ENCODE peak calls at places on chromosomes 12 and 14, in eight cellular contexts. One of them, this sample, is unnamed.

GRCh38 chr12:52385226-52385702 is at the start of gene KRT84:
- DNase-seq in Panc1: no peak
- DNase-seq in CD8-positive, alpha-beta memory T cell: no peak
- DNase-seq in psoas muscle: no peak
- DNase-seq in GM23248: no peak
- DNase-seq in substantia nigra: no peak
- DNase-seq in CD8-positive, alpha-beta T cell: no peak
- DNase-seq in adrenal gland: no peak
- DNase-seq in this sample: no peak

GRCh38 chr14:41873379-41874034 is 266.8 kb downstream of the LRFN5 start:
- DNase-seq in psoas muscle: no peak
- DNase-seq in adrenal gland: no peak
- DNase-seq in Panc1: no peak
- DNase-seq in GM23248: peak
- DNase-seq in substantia nigra: no peak
- DNase-seq in CD8-positive, alpha-beta memory T cell: no peak
- DNase-seq in CD8-positive, alpha-beta T cell: no peak
- DNase-seq in this sample: no peak

GRCh38 chr12:130879781-130880389 is 8.0 kb downstream of the RAN start:
- DNase-seq in GM23248: peak
- DNase-seq in adrenal gland: no peak
- DNase-seq in Panc1: no peak
- DNase-seq in CD8-positive, alpha-beta T cell: no peak
- DNase-seq in CD8-positive, alpha-beta memory T cell: no peak
- DNase-seq in psoas muscle: no peak
- DNase-seq in substantia nigra: no peak
- DNase-seq in this sample: no peak

GRCh38 chr14:28323951-28324741 is 442.4 kb upstream of the FOXG1 start:
- DNase-seq in GM23248: no peak
- DNase-seq in Panc1: no peak
- DNase-seq in CD8-positive, alpha-beta T cell: no peak
- DNase-seq in adrenal gland: no peak
- DNase-seq in substantia nigra: no peak
- DNase-seq in psoas muscle: no peak
- DNase-seq in CD8-positive, alpha-beta memory T cell: no peak
- DNase-seq in this sample: no peak

GRCh38 chr12:71938728-71939385 is at the start of gene TPH2:
- DNase-seq in psoas muscle: peak
- DNase-seq in substantia nigra: no peak
- DNase-seq in GM23248: peak
- DNase-seq in CD8-positive, alpha-beta T cell: peak
- DNase-seq in Panc1: no peak
- DNase-seq in adrenal gland: peak
- DNase-seq in CD8-positive, alpha-beta memory T cell: peak
- DNase-seq in this sample: peak

GRCh38 chr12:123064356-123064755 is 83.9 kb downstream of the ARL6IP4 start:
- DNase-seq in Panc1: no peak
- DNase-seq in CD8-positive, alpha-beta T cell: no peak
- DNase-seq in adrenal gland: peak
- DNase-seq in GM23248: no peak
- DNase-seq in psoas muscle: peak
- DNase-seq in substantia nigra: peak
- DNase-seq in CD8-positive, alpha-beta memory T cell: no peak
- DNase-seq in this sample: no peak

GRCh38 chr12:55057466-55057865 is 37.7 kb downstream of the NEUROD4 start:
- DNase-seq in psoas muscle: no peak
- DNase-seq in CD8-positive, alpha-beta memory T cell: no peak
- DNase-seq in GM23248: no peak
- DNase-seq in adrenal gland: no peak
- DNase-seq in substantia nigra: no peak
- DNase-seq in Panc1: no peak
- DNase-seq in CD8-positive, alpha-beta T cell: no peak
- DNase-seq in this sample: no peak

GRCh38 chr12:88309546-88309945 is 167.4 kb downstream of the TMTC3 start:
- DNase-seq in GM23248: peak
- DNase-seq in CD8-positive, alpha-beta T cell: no peak
- DNase-seq in psoas muscle: no peak
- DNase-seq in CD8-positive, alpha-beta memory T cell: no peak
- DNase-seq in Panc1: no peak
- DNase-seq in adrenal gland: no peak
- DNase-seq in substantia nigra: no peak
- DNase-seq in this sample: no peak

GRCh38 chr14:50944647-50945413 is 547 bp upstream of the PYGL start:
- DNase-seq in Panc1: no peak
- DNase-seq in adrenal gland: peak
- DNase-seq in GM23248: peak
- DNase-seq in substantia nigra: no peak
- DNase-seq in CD8-positive, alpha-beta T cell: no peak
- DNase-seq in psoas muscle: peak
- DNase-seq in CD8-positive, alpha-beta memory T cell: no peak
- DNase-seq in this sample: no peak

GRCh38 chr14:104800600-104801283 is at the start of gene ZBTB42:
- DNase-seq in Panc1: no peak
- DNase-seq in adrenal gland: peak
- DNase-seq in GM23248: peak
- DNase-seq in substantia nigra: no peak
- DNase-seq in CD8-positive, alpha-beta memory T cell: peak
- DNase-seq in CD8-positive, alpha-beta T cell: peak
- DNase-seq in psoas muscle: peak
- DNase-seq in this sample: no peak

GRCh38 chr12:82688035-82688501 is 1.4 kb downstream of the TMTC2 start:
- DNase-seq in CD8-positive, alpha-beta T cell: no peak
- DNase-seq in GM23248: peak
- DNase-seq in substantia nigra: no peak
- DNase-seq in CD8-positive, alpha-beta memory T cell: peak
- DNase-seq in adrenal gland: no peak
- DNase-seq in Panc1: no peak
- DNase-seq in psoas muscle: no peak
- DNase-seq in this sample: no peak

GRCh38 chr12:84704851-84705250 is 207.7 kb downstream of the SLC6A15 start:
- DNase-seq in psoas muscle: no peak
- DNase-seq in CD8-positive, alpha-beta T cell: no peak
- DNase-seq in CD8-positive, alpha-beta memory T cell: no peak
- DNase-seq in adrenal gland: no peak
- DNase-seq in GM23248: no peak
- DNase-seq in substantia nigra: no peak
- DNase-seq in Panc1: no peak
- DNase-seq in this sample: no peak

GRCh38 chr12:77796775-77797174 is 33.9 kb upstream of the NAV3 start:
- DNase-seq in adrenal gland: no peak
- DNase-seq in GM23248: peak
- DNase-seq in CD8-positive, alpha-beta memory T cell: no peak
- DNase-seq in CD8-positive, alpha-beta T cell: no peak
- DNase-seq in Panc1: no peak
- DNase-seq in psoas muscle: no peak
- DNase-seq in substantia nigra: no peak
- DNase-seq in this sample: no peak

GRCh38 chr14:75175677-75176141 is 703 bp downstream of the TMED10 start:
- DNase-seq in substantia nigra: no peak
- DNase-seq in psoas muscle: no peak
- DNase-seq in Panc1: no peak
- DNase-seq in CD8-positive, alpha-beta T cell: no peak
- DNase-seq in GM23248: no peak
- DNase-seq in adrenal gland: no peak
- DNase-seq in CD8-positive, alpha-beta memory T cell: no peak
- DNase-seq in this sample: no peak

GRCh38 chr12:108640802-108641445 is 7.2 kb upstream of the SELPLG start:
- DNase-seq in CD8-positive, alpha-beta T cell: no peak
- DNase-seq in CD8-positive, alpha-beta memory T cell: no peak
- DNase-seq in adrenal gland: peak
- DNase-seq in substantia nigra: no peak
- DNase-seq in GM23248: peak
- DNase-seq in psoas muscle: no peak
- DNase-seq in Panc1: no peak
- DNase-seq in this sample: no peak

GRCh38 chr14:62162998-62163589 is 400.9 kb downstream of the SNAPC1 start:
- DNase-seq in CD8-positive, alpha-beta memory T cell: peak
- DNase-seq in Panc1: peak
- DNase-seq in adrenal gland: no peak
- DNase-seq in psoas muscle: no peak
- DNase-seq in CD8-positive, alpha-beta T cell: no peak
- DNase-seq in GM23248: peak
- DNase-seq in substantia nigra: no peak
- DNase-seq in this sample: no peak

GRCh38 chr12:62250671-62251608 is 9.3 kb upstream of the USP15 start:
- DNase-seq in adrenal gland: no peak
- DNase-seq in substantia nigra: no peak
- DNase-seq in GM23248: peak
- DNase-seq in CD8-positive, alpha-beta memory T cell: no peak
- DNase-seq in CD8-positive, alpha-beta T cell: no peak
- DNase-seq in psoas muscle: no peak
- DNase-seq in Panc1: no peak
- DNase-seq in this sample: no peak

GRCh38 chr12:62252576-62252975 is 7.6 kb upstream of the USP15 start:
- DNase-seq in CD8-positive, alpha-beta T cell: no peak
- DNase-seq in Panc1: no peak
- DNase-seq in CD8-positive, alpha-beta memory T cell: no peak
- DNase-seq in adrenal gland: no peak
- DNase-seq in substantia nigra: no peak
- DNase-seq in GM23248: no peak
- DNase-seq in psoas muscle: no peak
- DNase-seq in this sample: no peak

GRCh38 chr12:62249419-62249818 is 10.8 kb upstream of the USP15 start:
- DNase-seq in GM23248: no peak
- DNase-seq in psoas muscle: no peak
- DNase-seq in substantia nigra: no peak
- DNase-seq in CD8-positive, alpha-beta T cell: no peak
- DNase-seq in Panc1: no peak
- DNase-seq in CD8-positive, alpha-beta memory T cell: no peak
- DNase-seq in adrenal gland: no peak
- DNase-seq in this sample: no peak

GRCh38 chr12:62248873-62249272 is 11.3 kb upstream of the USP15 start:
- DNase-seq in adrenal gland: no peak
- DNase-seq in psoas muscle: no peak
- DNase-seq in GM23248: peak
- DNase-seq in Panc1: no peak
- DNase-seq in substantia nigra: no peak
- DNase-seq in CD8-positive, alpha-beta memory T cell: no peak
- DNase-seq in CD8-positive, alpha-beta T cell: no peak
- DNase-seq in this sample: no peak

DNA sequence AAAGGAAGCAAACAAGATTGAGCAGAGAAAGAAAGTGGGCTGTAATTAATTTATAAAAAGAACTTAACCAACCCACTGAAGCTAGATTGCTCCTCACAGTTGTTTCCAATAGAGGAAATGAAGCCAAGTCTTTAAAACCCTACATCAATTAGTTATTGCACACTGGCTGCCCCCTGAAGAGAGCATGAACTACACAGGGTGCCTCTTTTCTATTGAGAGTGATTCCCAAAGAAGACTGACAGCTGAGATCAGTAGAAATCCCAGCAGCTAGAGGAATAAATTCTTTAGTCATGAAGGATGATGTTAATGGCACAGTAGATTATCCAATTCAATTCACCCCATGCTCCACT is 8.6 kb upstream of the USP15 start:
- DNase-seq in Panc1: no peak
- DNase-seq in adrenal gland: no peak
- DNase-seq in psoas muscle: no peak
- DNase-seq in CD8-positive, alpha-beta memory T cell: no peak
- DNase-seq in substantia nigra: no peak
- DNase-seq in GM23248: no peak
- DNase-seq in CD8-positive, alpha-beta T cell: no peak
- DNase-seq in this sample: no peak
- H3K27ac ChIP-seq in Panc1: no peak
- H3K27ac ChIP-seq in adrenal gland: no peak
- H3K27ac ChIP-seq in psoas muscle: no peak
- H3K27ac ChIP-seq in CD8-positive, alpha-beta memory T cell: no peak
- H3K27ac ChIP-seq in substantia nigra: no peak
- H3K27ac ChIP-seq in GM23248: no peak
- H3K27ac ChIP-seq in CD8-positive, alpha-beta T cell: no peak
- H3K27ac ChIP-seq in this sample: no peak

GRCh38 chr12:16608346-16608745 is 2.4 kb upstream of the LMO3 start:
- DNase-seq in GM23248: no peak
- DNase-seq in Panc1: no peak
- DNase-seq in CD8-positive, alpha-beta memory T cell: no peak
- DNase-seq in CD8-positive, alpha-beta T cell: no peak
- DNase-seq in psoas muscle: no peak
- DNase-seq in substantia nigra: no peak
- DNase-seq in adrenal gland: no peak
- DNase-seq in this sample: no peak
- H3K27ac ChIP-seq in GM23248: no peak
- H3K27ac ChIP-seq in Panc1: no peak
- H3K27ac ChIP-seq in CD8-positive, alpha-beta memory T cell: no peak
- H3K27ac ChIP-seq in CD8-positive, alpha-beta T cell: no peak
- H3K27ac ChIP-seq in psoas muscle: no peak
- H3K27ac ChIP-seq in substantia nigra: no peak
- H3K27ac ChIP-seq in adrenal gland: no peak
- H3K27ac ChIP-seq in this sample: peak

GRCh38 chr12:1099158-1099557 is 108.1 kb downstream of the ERC1 start:
- DNase-seq in CD8-positive, alpha-beta memory T cell: no peak
- DNase-seq in Panc1: no peak
- DNase-seq in GM23248: no peak
- DNase-seq in substantia nigra: no peak
- DNase-seq in adrenal gland: no peak
- DNase-seq in psoas muscle: no peak
- DNase-seq in CD8-positive, alpha-beta T cell: no peak
- DNase-seq in this sample: no peak

GRCh38 chr12:1091350-1091749 is 100.3 kb downstream of the ERC1 start:
- DNase-seq in psoas muscle: no peak
- DNase-seq in Panc1: no peak
- DNase-seq in adrenal gland: no peak
- DNase-seq in CD8-positive, alpha-beta memory T cell: no peak
- DNase-seq in GM23248: no peak
- DNase-seq in substantia nigra: no peak
- DNase-seq in CD8-positive, alpha-beta T cell: no peak
- DNase-seq in this sample: no peak

GRCh38 chr12:1093166-1093751 is 102.2 kb downstream of the ERC1 start:
- DNase-seq in psoas muscle: no peak
- DNase-seq in CD8-positive, alpha-beta memory T cell: peak
- DNase-seq in Panc1: no peak
- DNase-seq in substantia nigra: no peak
- DNase-seq in CD8-positive, alpha-beta T cell: no peak
- DNase-seq in adrenal gland: peak
- DNase-seq in GM23248: peak
- DNase-seq in this sample: no peak

GRCh38 chr12:1094714-1095113 is 103.7 kb downstream of the ERC1 start:
- DNase-seq in CD8-positive, alpha-beta T cell: no peak
- DNase-seq in adrenal gland: no peak
- DNase-seq in psoas muscle: no peak
- DNase-seq in CD8-positive, alpha-beta memory T cell: no peak
- DNase-seq in substantia nigra: no peak
- DNase-seq in GM23248: no peak
- DNase-seq in Panc1: no peak
- DNase-seq in this sample: no peak
- H3K27ac ChIP-seq in CD8-positive, alpha-beta T cell: no peak
- H3K27ac ChIP-seq in adrenal gland: no peak
- H3K27ac ChIP-seq in psoas muscle: no peak
- H3K27ac ChIP-seq in CD8-positive, alpha-beta memory T cell: no peak
- H3K27ac ChIP-seq in substantia nigra: no peak
- H3K27ac ChIP-seq in GM23248: no peak
- H3K27ac ChIP-seq in Panc1: no peak
- H3K27ac ChIP-seq in this sample: no peak

DNA sequence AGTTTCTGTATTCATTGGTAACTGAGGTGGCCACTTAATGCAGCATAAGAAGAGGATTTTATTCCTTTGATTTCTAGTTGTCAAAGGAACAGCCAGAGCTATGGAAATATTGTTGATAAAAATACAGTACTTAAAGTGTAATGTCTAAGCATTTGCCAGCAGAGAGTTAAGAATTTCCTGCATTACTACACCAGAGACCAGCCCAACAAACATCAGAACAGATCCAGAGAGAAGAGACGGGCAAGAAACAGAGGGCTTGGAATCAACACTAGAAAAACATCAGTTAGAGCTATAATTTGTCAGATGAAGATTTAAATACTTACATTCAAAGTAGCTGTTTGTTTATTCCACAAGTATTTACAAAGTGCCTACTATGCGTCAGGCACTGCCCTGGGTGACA is 77.9 kb downstream of the ST8SIA1 start:
- DNase-seq in psoas muscle: no peak
- DNase-seq in adrenal gland: no peak
- DNase-seq in GM23248: no peak
- DNase-seq in Panc1: no peak
- DNase-seq in CD8-positive, alpha-beta memory T cell: no peak
- DNase-seq in CD8-positive, alpha-beta T cell: no peak
- DNase-seq in substantia nigra: no peak
- DNase-seq in this sample: no peak
- H3K27ac ChIP-seq in psoas muscle: no peak
- H3K27ac ChIP-seq in adrenal gland: no peak
- H3K27ac ChIP-seq in GM23248: no peak
- H3K27ac ChIP-seq in Panc1: no peak
- H3K27ac ChIP-seq in CD8-positive, alpha-beta memory T cell: no peak
- H3K27ac ChIP-seq in CD8-positive, alpha-beta T cell: no peak
- H3K27ac ChIP-seq in substantia nigra: no peak
- H3K27ac ChIP-seq in this sample: no peak

This sample was measured in caudate nucleus.